ENCODE peak calls at places on chromosomes 12 and 14, in four cellular contexts. One of them, this sample, is unnamed.

GRCh38 chr12:62629971-62630739 is 163.5 kb downstream of the MON2 start:
- DNase-seq in right lobe of liver: no peak
- DNase-seq in testis: no peak
- DNase-seq in heart left ventricle: no peak
- DNase-seq in this sample: no peak

GRCh38 chr12:1800646-1801284 is 19.6 kb upstream of the LRTM2 start:
- DNase-seq in right lobe of liver: peak; percentile 63
- DNase-seq in testis: no peak
- DNase-seq in heart left ventricle: peak; percentile 37
- DNase-seq in this sample: no peak

GRCh38 chr12:48815281-48816110 is 2.8 kb upstream of the CACNB3 start:
- DNase-seq in right lobe of liver: peak; percentile 76
- DNase-seq in testis: peak; percentile 86
- DNase-seq in heart left ventricle: peak; percentile 83
- DNase-seq in this sample: peak; percentile 81

GRCh38 chr12:105047303-105047702 is 37.0 kb downstream of the ALDH1L2 start:
- DNase-seq in right lobe of liver: no peak
- DNase-seq in testis: no peak
- DNase-seq in heart left ventricle: no peak
- DNase-seq in this sample: no peak

GRCh38 chr12:47837190-47838171 is 17.8 kb upstream of the HDAC7 start:
- DNase-seq in right lobe of liver: peak; percentile 70
- DNase-seq in testis: peak; percentile 84
- DNase-seq in heart left ventricle: peak; percentile 69
- DNase-seq in this sample: peak; percentile 68

GRCh38 chr12:9763025-9763424 is 2.3 kb upstream of the CD69 start:
- DNase-seq in right lobe of liver: no peak
- DNase-seq in testis: no peak
- DNase-seq in heart left ventricle: no peak
- DNase-seq in this sample: no peak

GRCh38 chr14:71103662-71104484 is 196.6 kb downstream of the PCNX1 start:
- DNase-seq in right lobe of liver: no peak
- DNase-seq in testis: no peak
- DNase-seq in heart left ventricle: no peak
- DNase-seq in this sample: peak; percentile 12

GRCh38 chr12:127130506-127131100 is 1136.4 kb upstream of the TMEM132C start:
- DNase-seq in right lobe of liver: peak; percentile 72
- DNase-seq in testis: no peak
- DNase-seq in heart left ventricle: no peak
- DNase-seq in this sample: no peak

GRCh38 chr12:39224971-39225370 is 217.9 kb downstream of the KIF21A start:
- DNase-seq in right lobe of liver: no peak
- DNase-seq in testis: no peak
- DNase-seq in heart left ventricle: no peak
- DNase-seq in this sample: no peak

GRCh38 chr12:50690923-50691322 is 73.0 kb upstream of the ATF1 start:
- DNase-seq in right lobe of liver: no peak
- DNase-seq in testis: peak; percentile 92
- DNase-seq in heart left ventricle: peak; percentile 51
- DNase-seq in this sample: peak; percentile 19

GRCh38 chr12:22459872-22460490 is 84.4 kb downstream of the C2CD5 start:
- DNase-seq in right lobe of liver: no peak
- DNase-seq in testis: no peak
- DNase-seq in heart left ventricle: no peak
- DNase-seq in this sample: no peak

GRCh38 chr12:54286042-54286931 is 5.8 kb downstream of the HNRNPA1 start:
- DNase-seq in right lobe of liver: no peak
- DNase-seq in testis: peak; percentile 46
- DNase-seq in heart left ventricle: no peak
- DNase-seq in this sample: no peak

GRCh38 chr14:54667764-54668163 is 100.8 kb downstream of the SAMD4A start:
- DNase-seq in right lobe of liver: no peak
- DNase-seq in testis: no peak
- DNase-seq in heart left ventricle: no peak
- DNase-seq in this sample: no peak

GRCh38 chr14:20427231-20428009 is 8.5 kb downstream of the KLHL33 start:
- DNase-seq in right lobe of liver: no peak
- DNase-seq in testis: no peak
- DNase-seq in heart left ventricle: no peak
- DNase-seq in this sample: no peak

GRCh38 chr12:129903956-129904769 is at the start of gene TMEM132D:
- DNase-seq in right lobe of liver: no peak
- DNase-seq in testis: peak; percentile 43
- DNase-seq in heart left ventricle: no peak
- DNase-seq in this sample: no peak

GRCh38 chr12:116376354-116377193 is 99.1 kb upstream of the MED13L start:
- DNase-seq in right lobe of liver: peak; percentile 61
- DNase-seq in testis: no peak
- DNase-seq in heart left ventricle: no peak
- DNase-seq in this sample: no peak

GRCh38 chr12:29082522-29082921 is 66.6 kb upstream of the FAR2 start:
- DNase-seq in right lobe of liver: no peak
- DNase-seq in testis: no peak
- DNase-seq in heart left ventricle: no peak
- DNase-seq in this sample: no peak

GRCh38 chr14:105474478-105475268 is at the start of gene CRIP2:
- DNase-seq in right lobe of liver: no peak
- DNase-seq in testis: no peak
- DNase-seq in heart left ventricle: peak; percentile 81
- DNase-seq in this sample: peak; percentile 57

GRCh38 chr12:44287545-44287944 is 451.7 kb downstream of the TMEM117 start:
- DNase-seq in right lobe of liver: no peak
- DNase-seq in testis: no peak
- DNase-seq in heart left ventricle: no peak
- DNase-seq in this sample: no peak

GRCh38 chr14:50452979-50453705 is 56.5 kb upstream of the CDKL1 start:
- DNase-seq in right lobe of liver: no peak
- DNase-seq in testis: no peak
- DNase-seq in heart left ventricle: no peak
- DNase-seq in this sample: no peak

GRCh38 chr14:105487449-105487985 is 831 bp downstream of the CRIP1 start:
- DNase-seq in right lobe of liver: no peak
- DNase-seq in testis: no peak
- DNase-seq in heart left ventricle: peak; percentile 68
- DNase-seq in this sample: peak; percentile 75

GRCh38 chr12:116241157-116241772 is 36.2 kb downstream of the MED13L start:
- DNase-seq in right lobe of liver: no peak
- DNase-seq in testis: no peak
- DNase-seq in heart left ventricle: no peak
- DNase-seq in this sample: no peak

GRCh38 chr12:40832668-40833067 is 140.4 kb downstream of the CNTN1 start:
- DNase-seq in right lobe of liver: no peak
- DNase-seq in testis: no peak
- DNase-seq in heart left ventricle: no peak
- DNase-seq in this sample: no peak

GRCh38 chr12:10610188-10610587 is 3.2 kb downstream of the MAGOHB start:
- DNase-seq in right lobe of liver: no peak
- DNase-seq in testis: no peak
- DNase-seq in heart left ventricle: no peak
- DNase-seq in this sample: no peak

GRCh38 chr12:91574391-91574790 is 391.8 kb upstream of the DCN start:
- DNase-seq in right lobe of liver: no peak
- DNase-seq in testis: no peak
- DNase-seq in heart left ventricle: no peak
- DNase-seq in this sample: no peak

GRCh38 chr12:124804011-124804621 is 59.5 kb downstream of the SCARB1 start:
- DNase-seq in right lobe of liver: peak; percentile 87
- DNase-seq in testis: peak; percentile 80
- DNase-seq in heart left ventricle: no peak
- DNase-seq in this sample: no peak
- H3K27ac ChIP-seq in right lobe of liver: peak overlapping the region; percentile 73
- H3K27ac ChIP-seq in testis: peak overlapping the region; percentile 34
- H3K27ac ChIP-seq in heart left ventricle: no peak overlapping the region
- H3K27ac ChIP-seq in this sample: no peak overlapping the region

GRCh38 chr14:28767851-28768548 is 1.4 kb downstream of the FOXG1 start:
- DNase-seq in right lobe of liver: no peak
- DNase-seq in testis: peak; percentile 41
- DNase-seq in heart left ventricle: no peak
- DNase-seq in this sample: no peak

GRCh38 chr14:28765907-28766504 is 581 bp upstream of the FOXG1 start:
- DNase-seq in right lobe of liver: no peak
- DNase-seq in testis: no peak
- DNase-seq in heart left ventricle: no peak
- DNase-seq in this sample: no peak

GRCh38 chr14:28765169-28765906 is 1.2 kb upstream of the FOXG1 start:
- DNase-seq in right lobe of liver: no peak
- DNase-seq in testis: no peak
- DNase-seq in heart left ventricle: no peak
- DNase-seq in this sample: no peak

GRCh38 chr14:28767239-28767850 is 758 bp downstream of the FOXG1 start:
- DNase-seq in right lobe of liver: no peak
- DNase-seq in testis: no peak
- DNase-seq in heart left ventricle: no peak
- DNase-seq in this sample: no peak

DNA sequence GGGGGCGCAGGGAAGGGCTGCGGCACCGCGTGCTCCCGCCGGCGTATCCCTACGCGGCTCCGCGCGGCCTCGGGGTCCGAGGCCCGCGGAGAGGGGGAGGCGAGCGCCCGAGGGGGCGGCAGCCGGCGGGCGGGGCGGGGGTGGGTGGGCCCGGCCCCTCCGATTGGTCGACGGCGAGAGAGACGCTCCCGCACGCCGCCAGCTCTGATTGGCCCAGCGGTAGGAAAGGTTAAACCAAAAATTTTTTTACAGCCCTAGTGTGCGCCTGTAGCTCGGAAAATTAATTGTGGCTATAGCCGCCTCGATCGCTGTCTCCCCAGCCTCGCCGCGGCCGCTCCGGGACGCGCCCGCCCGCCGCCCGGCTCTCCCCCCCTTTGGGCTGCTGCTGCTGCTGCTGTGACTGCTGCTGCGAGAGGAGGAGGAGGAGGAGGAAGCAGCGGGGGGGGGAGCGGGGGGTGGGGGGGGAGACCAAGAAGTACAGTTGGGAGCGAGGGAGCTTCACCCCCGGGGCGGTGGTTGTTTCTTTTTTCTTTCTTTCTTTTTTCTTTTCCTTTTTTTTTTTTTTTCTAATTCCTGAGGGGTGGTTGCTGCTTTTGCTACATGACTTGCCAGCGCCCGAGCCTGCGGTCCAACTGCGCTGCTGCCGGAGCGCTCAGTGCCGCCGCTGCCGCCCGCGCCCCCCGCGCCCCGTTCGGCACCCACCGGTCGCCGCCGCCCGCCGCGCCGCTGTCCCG is at the start of gene FOXG1:
- DNase-seq in right lobe of liver: no peak
- DNase-seq in testis: peak; percentile 61
- DNase-seq in heart left ventricle: no peak
- DNase-seq in this sample: no peak
- H3K4me1 ChIP-seq in right lobe of liver: no peaks in the 10 kb centered on the region
- H3K4me1 ChIP-seq in testis: no peaks in the 10 kb centered on the region
- H3K4me1 ChIP-seq in heart left ventricle: peaks cover 10% of the 10 kb centered on the region
- H3K4me1 ChIP-seq in this sample: peaks cover 15% of the 10 kb centered on the region

DNA sequence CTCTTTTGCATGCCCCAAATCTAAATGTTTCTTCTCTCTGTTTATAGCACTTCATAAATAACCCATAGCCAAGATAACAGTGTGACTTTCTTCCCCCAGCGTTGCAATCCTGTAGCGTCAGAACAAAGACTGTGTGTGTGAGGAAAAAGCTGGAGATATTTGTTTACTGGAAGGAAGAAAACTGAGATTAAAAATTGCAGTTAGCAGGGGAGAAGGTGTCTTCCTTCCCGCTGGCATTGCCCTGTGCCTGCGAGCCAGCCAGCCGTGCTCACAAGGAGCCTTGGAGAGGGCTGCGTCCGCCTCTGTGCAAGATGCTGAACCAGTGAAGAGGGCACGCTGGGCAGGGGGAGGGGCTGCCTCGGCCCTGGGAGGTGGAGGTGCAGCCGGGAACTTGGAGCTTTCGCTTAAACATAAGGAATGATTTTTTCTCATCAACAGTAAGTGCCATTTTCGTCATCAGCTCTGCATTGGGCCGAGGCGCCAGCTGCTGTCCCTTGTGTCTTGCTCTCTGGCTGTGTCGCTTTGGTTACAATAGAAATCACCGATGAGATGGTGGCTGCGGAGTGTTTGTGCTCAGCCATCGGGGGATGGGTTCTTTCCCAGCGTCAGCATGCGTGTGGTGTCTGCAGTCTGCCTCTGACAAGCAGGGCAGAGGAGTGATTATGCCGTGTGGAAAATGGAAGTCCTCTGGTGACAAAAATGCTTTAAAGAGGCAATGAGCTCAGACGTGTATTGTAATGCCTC is 97.3 kb downstream of the ESR2 start:
- DNase-seq in right lobe of liver: no peak
- DNase-seq in testis: peak; percentile 85
- DNase-seq in heart left ventricle: peak; percentile 59
- DNase-seq in this sample: peak; percentile 64
- H3K4me3 ChIP-seq in right lobe of liver: no peak overlapping the region
- H3K4me3 ChIP-seq in testis: peak overlapping the region; percentile 38
- H3K4me3 ChIP-seq in heart left ventricle: peak overlapping the region; percentile 55
- H3K4me3 ChIP-seq in this sample: peak overlapping the region; percentile 49

GRCh38 chr12:111596985-111597730 is 2.0 kb downstream of the ATXN2 start:
- DNase-seq in right lobe of liver: peak; percentile 76
- DNase-seq in testis: peak; percentile 63
- DNase-seq in heart left ventricle: peak; percentile 58
- DNase-seq in this sample: peak; percentile 48
- H3K27ac ChIP-seq in right lobe of liver: peak overlapping the region; percentile 99
- H3K27ac ChIP-seq in testis: peak overlapping the region; percentile 93
- H3K27ac ChIP-seq in heart left ventricle: peak overlapping the region; percentile 93
- H3K27ac ChIP-seq in this sample: peak overlapping the region; percentile 93

GRCh38 chr12:11810160-11810559 is 160.7 kb downstream of the ETV6 start:
- DNase-seq in right lobe of liver: no peak
- DNase-seq in testis: no peak
- DNase-seq in heart left ventricle: no peak
- DNase-seq in this sample: no peak
- H3K4me1 ChIP-seq in right lobe of liver: no peaks in the 10 kb centered on the region
- H3K4me1 ChIP-seq in testis: peaks cover 37% of the 10 kb centered on the region
- H3K4me1 ChIP-seq in heart left ventricle: peaks cover 46% of the 10 kb centered on the region
- H3K4me1 ChIP-seq in this sample: peaks cover 47% of the 10 kb centered on the region

GRCh38 chr12:6965714-6966113 is 4.8 kb downstream of the PHB2 start:
- DNase-seq in right lobe of liver: no peak
- DNase-seq in testis: no peak
- DNase-seq in heart left ventricle: no peak
- DNase-seq in this sample: no peak

GRCh38 chr12:6966351-6966750 is 4.1 kb downstream of the PHB2 start:
- DNase-seq in right lobe of liver: no peak
- DNase-seq in testis: no peak
- DNase-seq in heart left ventricle: no peak
- DNase-seq in this sample: no peak

GRCh38 chr12:6967548-6968100 is 2.8 kb downstream of the PHB2 start:
- DNase-seq in right lobe of liver: no peak
- DNase-seq in testis: no peak
- DNase-seq in heart left ventricle: no peak
- DNase-seq in this sample: no peak

GRCh38 chr12:6970096-6970527 is 352 bp downstream of the PHB2 start:
- DNase-seq in right lobe of liver: peak; percentile 73
- DNase-seq in testis: peak; percentile 38
- DNase-seq in heart left ventricle: peak; percentile 51
- DNase-seq in this sample: no peak

GRCh38 chr12:6968426-6968825 is 2.0 kb downstream of the PHB2 start:
- DNase-seq in right lobe of liver: no peak
- DNase-seq in testis: no peak
- DNase-seq in heart left ventricle: no peak
- DNase-seq in this sample: no peak
- H3K4me3 ChIP-seq in right lobe of liver: no peak overlapping the region
- H3K4me3 ChIP-seq in testis: no peak overlapping the region
- H3K4me3 ChIP-seq in heart left ventricle: no peak overlapping the region
- H3K4me3 ChIP-seq in this sample: peak overlapping the region; percentile 98